ENCODE peak calls at places on chromosomes 13 and 19, in four cellular contexts. One of them, this sample, is unnamed.

GRCh38 chr19:53576941-53577653 is 39.2 kb downstream of the ZNF331 start:
- DNase-seq in HepG2: no peak
- DNase-seq in H1: no peak
- DNase-seq in GM12878: no peak
- DNase-seq in this sample: no peak

GRCh38 chr13:51122868-51123267 is 11.8 kb upstream of the C13orf42 start:
- DNase-seq in GM12878: peak; percentile 9
- DNase-seq in H1: peak; percentile 31
- DNase-seq in HepG2: peak; percentile 91
- DNase-seq in this sample: no peak

GRCh38 chr13:52738719-52739467 is 727 bp downstream of the CNMD start:
- DNase-seq in HepG2: no peak
- DNase-seq in GM12878: no peak
- DNase-seq in H1: peak; percentile 82
- DNase-seq in this sample: no peak

GRCh38 chr19:19464339-19465098 is 50.8 kb downstream of the TSSK6 start:
- DNase-seq in H1: no peak
- DNase-seq in GM12878: no peak
- DNase-seq in HepG2: no peak
- DNase-seq in this sample: no peak

GRCh38 chr13:29849071-29849541 is 1.3 kb downstream of the UBL3 start:
- DNase-seq in H1: no peak
- DNase-seq in GM12878: no peak
- DNase-seq in HepG2: peak; percentile 13
- DNase-seq in this sample: no peak

GRCh38 chr19:41882568-41883462 is at the start of gene ARHGEF1:
- DNase-seq in GM12878: no peak
- DNase-seq in H1: peak; percentile 66
- DNase-seq in HepG2: no peak
- DNase-seq in this sample: no peak

GRCh38 chr19:50703915-50704548 is 15.6 kb downstream of the SHANK1 start:
- DNase-seq in H1: no peak
- DNase-seq in GM12878: no peak
- DNase-seq in HepG2: peak; percentile 10
- DNase-seq in this sample: no peak

GRCh38 chr19:13621413-13621812 is 115.1 kb upstream of the CACNA1A start:
- DNase-seq in GM12878: no peak
- DNase-seq in HepG2: no peak
- DNase-seq in H1: no peak
- DNase-seq in this sample: peak; percentile 89

GRCh38 chr19:10453852-10454251 is 33.5 kb downstream of the PDE4A start:
- DNase-seq in HepG2: no peak
- DNase-seq in H1: no peak
- DNase-seq in GM12878: no peak
- DNase-seq in this sample: no peak

GRCh38 chr19:43634877-43635560 is 4.6 kb downstream of the CADM4 start:
- DNase-seq in GM12878: no peak
- DNase-seq in HepG2: peak; percentile 69
- DNase-seq in H1: peak; percentile 68
- DNase-seq in this sample: no peak

GRCh38 chr13:68185767-68186166 is 955.6 kb upstream of the PCDH9 start:
- DNase-seq in GM12878: no peak
- DNase-seq in H1: no peak
- DNase-seq in HepG2: no peak
- DNase-seq in this sample: no peak

GRCh38 chr13:109393045-109393444 is 393.3 kb downstream of the IRS2 start:
- DNase-seq in HepG2: no peak
- DNase-seq in H1: no peak
- DNase-seq in GM12878: no peak
- DNase-seq in this sample: no peak

GRCh38 chr13:62997038-62997619 is 1581.5 kb upstream of the PCDH20 start:
- DNase-seq in H1: no peak
- DNase-seq in GM12878: no peak
- DNase-seq in HepG2: no peak
- DNase-seq in this sample: no peak

GRCh38 chr19:18057557-18057956 is 29.2 kb downstream of the IL12RB1 start:
- DNase-seq in HepG2: no peak
- DNase-seq in GM12878: no peak
- DNase-seq in H1: no peak
- DNase-seq in this sample: no peak

GRCh38 chr19:18060472-18060871 is 26.3 kb downstream of the IL12RB1 start:
- DNase-seq in HepG2: no peak
- DNase-seq in H1: no peak
- DNase-seq in GM12878: no peak
- DNase-seq in this sample: no peak

GRCh38 chr19:18059902-18060301 is 26.8 kb downstream of the IL12RB1 start:
- DNase-seq in HepG2: no peak
- DNase-seq in GM12878: no peak
- DNase-seq in H1: no peak
- DNase-seq in this sample: no peak

GRCh38 chr19:18059297-18059696 is 27.4 kb downstream of the IL12RB1 start:
- DNase-seq in GM12878: no peak
- DNase-seq in H1: no peak
- DNase-seq in HepG2: no peak
- DNase-seq in this sample: no peak

DNA sequence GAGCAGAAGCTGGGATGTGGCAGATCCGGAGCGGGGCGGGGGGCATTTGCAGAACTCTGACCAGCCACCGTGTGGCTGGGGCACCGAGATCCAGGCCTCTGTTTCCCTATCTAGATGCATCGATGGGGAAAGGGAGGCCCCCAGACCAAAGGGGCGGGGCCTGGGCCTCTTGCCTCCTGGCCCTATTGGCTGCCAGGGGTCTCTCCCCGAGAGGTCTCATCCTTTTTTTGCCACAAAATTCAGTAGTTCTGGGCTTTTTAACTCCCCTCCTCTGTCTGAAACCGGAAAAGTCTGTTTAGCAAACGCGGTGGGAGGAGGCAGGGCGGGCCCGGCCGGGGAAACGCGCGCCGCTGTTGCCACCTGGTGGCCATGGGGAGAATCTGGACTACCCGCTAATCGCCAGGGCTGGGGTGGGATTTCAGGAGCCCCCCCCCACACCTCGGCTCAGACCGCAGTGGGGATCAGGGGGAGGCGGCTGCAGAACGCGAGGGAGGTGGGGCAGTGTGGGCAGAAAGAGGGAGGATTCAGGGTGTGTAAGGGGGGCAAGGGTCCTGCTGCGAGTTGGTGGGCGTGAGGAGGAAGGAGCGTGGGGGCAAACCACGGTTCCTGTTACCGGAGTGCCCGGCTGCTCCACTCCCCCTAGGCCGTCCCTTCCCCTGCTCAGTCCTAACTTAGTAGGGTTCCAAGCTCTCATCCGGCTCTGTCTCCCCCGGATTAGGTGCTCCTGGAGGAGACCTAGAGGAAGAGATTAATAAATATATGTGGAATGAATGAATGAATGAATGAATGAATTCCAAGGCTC is 28.3 kb downstream of the IL12RB1 start:
- DNase-seq in H1: peak; percentile 92
- DNase-seq in HepG2: peak; percentile 47
- DNase-seq in GM12878: no peak
- DNase-seq in this sample: peak; percentile 68
- H3K9ac ChIP-seq in H1: no peak overlapping the region
- H3K9ac ChIP-seq in HepG2: peak overlapping the region; percentile 5
- H3K9ac ChIP-seq in GM12878: no peak overlapping the region
- H3K9ac ChIP-seq in this sample: peak overlapping the region; percentile 61

GRCh38 chr19:35751839-35752745 is 3.7 kb downstream of the LIN37 start:
- DNase-seq in GM12878: no peak
- DNase-seq in H1: no peak
- DNase-seq in HepG2: no peak
- DNase-seq in this sample: no peak

GRCh38 chr19:35755160-35755549 is 1.7 kb downstream of the HSPB6 start:
- DNase-seq in HepG2: no peak
- DNase-seq in H1: no peak
- DNase-seq in GM12878: no peak
- DNase-seq in this sample: no peak

GRCh38 chr19:35752746-35753350 is 4.0 kb downstream of the HSPB6 start:
- DNase-seq in GM12878: no peak
- DNase-seq in HepG2: no peak
- DNase-seq in H1: no peak
- DNase-seq in this sample: no peak

GRCh38 chr19:35754365-35755139 is 2.3 kb downstream of the HSPB6 start:
- DNase-seq in HepG2: no peak
- DNase-seq in GM12878: no peak
- DNase-seq in H1: no peak
- DNase-seq in this sample: no peak

DNA sequence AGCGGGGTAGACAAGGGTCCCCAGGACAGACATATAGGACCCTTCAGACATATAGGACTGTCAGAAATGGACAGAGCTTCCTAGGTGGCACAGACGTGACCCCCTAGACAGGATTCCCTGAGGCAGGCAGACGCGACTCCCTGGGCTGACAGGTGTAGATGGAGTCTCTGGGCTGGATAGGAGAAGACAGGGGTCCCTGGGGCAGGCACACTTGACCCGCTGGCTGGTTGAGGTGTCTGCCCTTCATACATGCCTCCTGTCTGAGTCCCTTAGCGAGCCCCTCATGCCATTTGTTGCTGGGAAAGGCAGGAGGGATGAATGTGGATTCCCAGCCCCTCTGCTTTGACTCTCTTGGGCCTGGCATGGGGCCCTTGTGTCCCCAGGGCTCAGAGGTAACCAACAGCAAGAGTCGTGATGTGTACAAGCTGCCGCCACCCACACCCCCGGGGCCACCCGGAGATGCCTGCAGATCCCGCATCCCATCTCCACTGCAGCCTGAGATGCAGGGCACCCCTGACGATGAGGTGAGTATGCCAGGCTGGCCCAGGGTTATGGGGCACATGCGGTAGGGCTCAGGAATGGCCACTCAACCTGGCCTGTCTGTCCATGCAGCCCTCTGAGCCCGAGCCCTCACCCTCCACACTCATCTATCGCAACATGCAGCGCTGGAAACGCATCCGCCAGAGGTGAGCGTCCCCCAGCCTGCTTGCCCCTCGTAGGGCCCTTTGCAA is 3.0 kb downstream of the HSPB6 start:
- DNase-seq in H1: no peak
- DNase-seq in GM12878: no peak
- DNase-seq in HepG2: no peak
- DNase-seq in this sample: no peak
- TF ChIP-seq SUZ12 in H1: no peak
- TF ChIP-seq SUZ12 in GM12878: no peak
- TF ChIP-seq SUZ12 in HepG2: no peak
- TF ChIP-seq SUZ12 in this sample: no peak

DNA sequence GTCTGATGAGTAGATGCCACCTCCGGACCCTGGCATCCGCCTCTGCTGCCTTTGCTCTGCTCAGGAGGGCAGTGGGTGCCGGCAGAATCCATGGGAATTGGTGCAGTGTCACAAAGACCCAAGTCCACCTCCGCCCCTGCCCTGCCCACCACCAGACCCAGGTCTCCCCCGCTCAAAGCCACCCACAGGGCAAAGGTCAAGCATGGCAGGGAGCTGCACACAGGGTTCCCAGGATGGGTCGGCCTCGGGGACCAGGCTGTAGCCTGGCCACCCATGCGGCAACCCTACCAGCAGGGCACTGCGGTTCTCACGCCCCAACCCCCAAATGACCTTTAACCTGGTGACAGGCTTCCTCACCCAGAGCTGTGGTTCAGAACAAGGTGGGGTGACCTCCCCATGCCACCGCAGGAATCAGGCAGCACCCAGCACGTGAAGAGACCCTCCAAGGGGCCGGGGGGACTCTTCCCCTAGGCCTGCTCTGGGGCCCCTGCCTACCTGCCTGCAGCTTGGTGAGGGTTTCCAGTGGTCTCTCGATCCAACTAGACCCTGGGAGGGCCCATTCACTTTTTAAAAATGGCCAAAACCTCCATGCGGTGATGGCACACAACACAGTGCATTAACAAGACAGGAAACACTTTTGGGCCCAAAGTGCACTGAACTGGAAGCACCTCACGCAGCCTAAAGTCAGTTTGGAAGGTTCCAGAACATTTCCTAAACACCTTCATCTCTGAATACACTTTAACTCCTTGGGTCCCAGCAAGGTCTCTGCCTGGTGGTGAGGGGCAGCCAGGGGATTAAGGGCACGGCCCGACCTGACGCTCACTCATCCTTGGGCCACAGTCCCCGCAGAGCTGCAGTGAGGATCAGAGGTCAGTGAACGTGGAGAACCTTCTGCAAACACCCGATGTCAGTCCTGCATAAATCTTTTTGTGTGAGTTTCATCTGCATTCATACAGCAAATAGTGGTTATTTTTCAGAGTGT is 11.0 kb downstream of the GAS6 start:
- DNase-seq in GM12878: no peak
- DNase-seq in HepG2: no peak
- DNase-seq in H1: peak; percentile 39
- DNase-seq in this sample: no peak
- TF ChIP-seq ZNF274 in GM12878: no peak
- TF ChIP-seq ZNF274 in HepG2: no peak
- TF ChIP-seq ZNF274 in H1: no peak
- TF ChIP-seq ZNF274 in this sample: no peak

GRCh38 chr13:41596190-41596589 is 138.8 kb downstream of the RGCC start:
- DNase-seq in HepG2: no peak
- DNase-seq in H1: no peak
- DNase-seq in GM12878: no peak
- DNase-seq in this sample: no peak
- H3K9ac ChIP-seq in HepG2: no peak overlapping the region
- H3K9ac ChIP-seq in H1: no peak overlapping the region
- H3K9ac ChIP-seq in GM12878: no peak overlapping the region
- H3K9ac ChIP-seq in this sample: no peak overlapping the region

DNA sequence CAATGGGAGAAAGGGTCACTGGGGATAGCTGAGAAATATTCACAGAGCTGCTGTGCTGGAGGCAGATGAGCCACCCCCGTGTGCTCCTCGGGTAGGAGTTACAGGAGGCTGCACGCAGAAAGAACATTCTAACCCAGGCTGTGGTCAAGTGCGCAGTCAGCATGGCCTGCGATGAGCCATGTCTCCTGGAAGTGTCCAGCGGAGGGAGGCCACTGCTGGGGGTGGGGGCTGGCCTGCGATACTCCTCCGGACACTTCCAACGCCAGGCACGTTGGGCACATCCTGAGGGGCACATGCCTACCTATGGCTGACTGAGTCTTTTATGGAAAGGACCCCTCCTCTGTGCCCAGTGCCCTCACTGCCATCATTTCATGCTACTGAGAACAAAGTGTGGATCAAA is 55.9 kb downstream of the RAB20 start:
- DNase-seq in H1: no peak
- DNase-seq in GM12878: no peak
- DNase-seq in HepG2: no peak
- DNase-seq in this sample: no peak
- TF ChIP-seq SUZ12 in H1: no peak
- TF ChIP-seq SUZ12 in GM12878: no peak
- TF ChIP-seq SUZ12 in HepG2: no peak
- TF ChIP-seq SUZ12 in this sample: no peak

GRCh38 chr13:110676511-110677204 is 29.3 kb downstream of the CARS2 start:
- DNase-seq in GM12878: peak; percentile 63
- DNase-seq in HepG2: no peak
- DNase-seq in H1: no peak
- DNase-seq in this sample: no peak
- TF ChIP-seq ZNF274 in GM12878: no peak
- TF ChIP-seq ZNF274 in HepG2: no peak
- TF ChIP-seq ZNF274 in H1: no peak
- TF ChIP-seq ZNF274 in this sample: no peak

GRCh38 chr19:2636897-2637683 is 65.4 kb downstream of the GNG7 start:
- DNase-seq in HepG2: peak; percentile 34
- DNase-seq in H1: peak; percentile 89
- DNase-seq in GM12878: no peak
- DNase-seq in this sample: peak; percentile 47
- H3K9ac ChIP-seq in HepG2: no peak overlapping the region
- H3K9ac ChIP-seq in H1: no peak overlapping the region
- H3K9ac ChIP-seq in GM12878: no peak overlapping the region
- H3K9ac ChIP-seq in this sample: peak overlapping the region; percentile 50